ENCODE peak calls at places on chromosomes 12 and 14, in seven cellular contexts. G is uterus, E is IMR-90, S is iPS-NIHi11, I is omental fat pad, T is NCI-H524 treated with DMSO at 0.1 percent for 48 hours, L is AG09309. N is an unnamed sample.

GRCh38 chr12:49133014-49133413 is 1.8 kb upstream of the TUBA1B start:
- DNase-seq in E (no peak), G (no peak), S (no peak), I (no peak), T (no peak), L (no peak), N (no peak)

GRCh38 chr12:119090865-119091264 is 87.9 kb upstream of the HSPB8 start:
- DNase-seq in S (no peak), L (no peak), I (no peak), G (no peak), E (no peak), T (no peak), N (no peak)

GRCh38 chr12:94714378-94714777 is 64.0 kb upstream of the TMCC3 start:
- DNase-seq in E (peak), L (no peak), T (peak), I (no peak), S (no peak), G (no peak), N (peak)

GRCh38 chr12:57031789-57032188 is 15.5 kb upstream of the TAC3 start:
- DNase-seq in S (no peak), T (no peak), E (no peak), L (no peak), G (no peak), I (no peak), N (no peak)

GRCh38 chr14:67571991-67572323 is 28.1 kb downstream of the PIGH start:
- DNase-seq in S (no peak), G (no peak), L (no peak), E (no peak), T (no peak), I (no peak), N (no peak)

GRCh38 chr14:104893435-104894207 is 28.6 kb downstream of the CEP170B start:
- DNase-seq in S (peak), G (peak), E (no peak), T (no peak), I (no peak), L (no peak), N (no peak)

GRCh38 chr12:79764641-79765040 is 73.9 kb upstream of the PAWR start:
- DNase-seq in E (no peak), L (no peak), G (no peak), I (no peak), T (no peak), S (no peak), N (no peak)

GRCh38 chr12:116130431-116130830 is 147.1 kb downstream of the MED13L start:
- DNase-seq in S (no peak), G (no peak), E (peak), I (no peak), T (no peak), L (no peak), N (no peak)

GRCh38 chr12:103773109-103773905 is 67.7 kb downstream of the NT5DC3 start:
- DNase-seq in T (no peak), G (no peak), L (no peak), I (no peak), S (no peak), E (peak), N (no peak)

N was measured in DMS 273 treated with DMSO at 0.1 percent for 48 hours.